ENCODE peak calls at places on chromosomes 11 and 22, in seven cellular contexts. O, D, J, R, V, G and P are unnamed samples. For H3K4me1, the result is how much of the 10 kb centered on the place peaks cover.

GRCh38 chr22:23210428-23211170 is 30.3 kb downstream of the BCR start:
- DNase-seq in O (no peak), D (no peak), J (no peak), R (no peak), V (no peak), G (no peak), P (no peak)

GRCh38 chr11:47788181-47788580 is 21.0 kb upstream of the FNBP4 start:
- DNase-seq in O (no peak), D (no peak), J (no peak), R (no peak), V (no peak), G (no peak), P (no peak)

GRCh38 chr11:18731949-18732821 is 6.2 kb upstream of the IGSF22 start:
- DNase-seq in O (no peak), D (peak), J (peak), R (no peak), V (peak), G (peak), P (peak)

GRCh38 chr11:3616721-3617460 is 24.9 kb downstream of the ART5 start:
- DNase-seq in O (no peak), D (no peak), J (no peak), R (no peak), V (peak), G (no peak), P (no peak)

GRCh38 chr11:25991476-25991875 is 340.5 kb upstream of the ANO3 start:
- DNase-seq in O (no peak), D (no peak), J (no peak), R (no peak), V (no peak), G (no peak), P (no peak)

GRCh38 chr22:48575567-48576332 is 1251.9 kb downstream of the BRD1 start:
- DNase-seq in O (no peak), D (no peak), J (peak), R (peak), V (no peak), G (no peak), P (no peak)

GRCh38 chr11:62430350-62430749 is 11.5 kb downstream of the SCGB1A1 start:
- DNase-seq in O (no peak), D (no peak), J (no peak), R (no peak), V (no peak), G (no peak), P (no peak)

GRCh38 chr11:134385171-134385570 is 26.9 kb downstream of the B3GAT1 start:
- DNase-seq in O (no peak), D (no peak), J (no peak), R (no peak), V (no peak), G (no peak), P (no peak)

GRCh38 chr11:101269990-101270660 is 140.5 kb upstream of the PGR start:
- DNase-seq in O (no peak), D (no peak), J (no peak), R (no peak), V (no peak), G (no peak), P (no peak)

GRCh38 chr22:49044091-49044490 is 783.6 kb downstream of the BRD1 start:
- DNase-seq in O (no peak), D (no peak), J (peak), R (no peak), V (no peak), G (no peak), P (no peak)

GRCh38 chr11:64356498-64357411 is 2.2 kb upstream of the RPS6KA4 start:
- DNase-seq in O (no peak), D (peak), J (peak), R (no peak), V (peak), G (peak), P (peak)

GRCh38 chr22:30444632-30445437 is 19.3 kb downstream of the MTFP1 start:
- DNase-seq in O (peak), D (peak), J (no peak), R (no peak), V (peak), G (peak), P (peak)

GRCh38 chr11:126317681-126318641 is 14.1 kb downstream of the DCPS start:
- DNase-seq in O (no peak), D (no peak), J (peak), R (peak), V (peak), G (peak), P (no peak)

GRCh38 chr11:73058989-73059674 is 83.0 kb downstream of the FCHSD2 start:
- DNase-seq in O (no peak), D (no peak), J (no peak), R (no peak), V (no peak), G (no peak), P (no peak)
- H3K4me1 ChIP-seq in O (under half), D (under half), J (under half), R (under half), V (under half), G (under half), P (under half)

GRCh38 chr11:16989554-16989953 is 24.7 kb downstream of the PLEKHA7 start:
- DNase-seq in O (no peak), D (no peak), J (no peak), R (no peak), V (no peak), G (no peak), P (no peak)
- H3K4me1 ChIP-seq in O (under half), D (under half), J (under half), R (under half), V (under half), G (under half), P (under half)

GRCh38 chr11:116929393-116930090 is 92.1 kb upstream of the APOA1 start:
- DNase-seq in O (no peak), D (no peak), J (no peak), R (no peak), V (peak), G (no peak), P (no peak)

GRCh38 chr11:116932182-116932581 is 94.8 kb upstream of the APOA1 start:
- DNase-seq in O (no peak), D (no peak), J (no peak), R (no peak), V (no peak), G (no peak), P (no peak)

GRCh38 chr11:116930177-116930576 is 92.8 kb upstream of the APOA1 start:
- DNase-seq in O (no peak), D (no peak), J (no peak), R (no peak), V (no peak), G (no peak), P (no peak)

GRCh38 chr11:116930586-116930985 is 93.2 kb upstream of the APOA1 start:
- DNase-seq in O (no peak), D (no peak), J (no peak), R (no peak), V (no peak), G (no peak), P (no peak)

DNA sequence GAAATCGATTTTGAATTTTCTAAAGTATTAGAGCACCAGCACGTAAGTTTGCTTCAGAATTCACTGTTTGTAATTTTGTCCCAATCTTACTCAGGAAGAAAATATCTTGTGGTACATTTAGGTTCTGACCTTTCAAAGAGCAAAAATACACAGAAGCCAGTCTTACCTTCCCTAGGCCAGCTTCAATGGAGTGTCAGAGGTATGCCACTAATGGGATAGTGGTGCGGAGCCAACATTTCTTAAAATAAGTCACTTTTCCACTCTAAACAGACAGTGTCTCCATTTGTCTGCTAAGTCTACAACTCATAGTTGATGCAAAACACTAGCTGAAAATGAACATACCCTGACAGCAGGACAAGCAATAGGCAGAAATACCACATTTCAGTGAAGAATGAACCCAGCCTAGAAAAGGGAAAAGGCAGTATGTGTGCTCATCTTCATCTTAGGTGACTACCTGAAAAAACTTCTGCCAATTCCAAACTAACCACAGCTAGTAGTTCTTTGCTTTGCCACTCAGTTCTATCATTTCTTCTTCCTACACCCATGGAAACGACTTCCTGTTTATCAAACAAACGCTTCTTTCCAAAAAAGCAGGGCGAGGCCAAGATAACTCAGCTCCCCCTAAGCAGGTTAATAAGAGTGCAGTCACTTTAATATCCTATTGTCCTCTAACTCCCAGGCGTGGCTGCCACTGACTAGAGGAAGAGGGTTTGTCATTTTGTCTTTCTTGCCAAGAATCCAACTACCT is 94.0 kb upstream of the APOA1 start:
- DNase-seq in O (no peak), D (no peak), J (no peak), R (no peak), V (no peak), G (no peak), P (no peak)
- H3K4me1 ChIP-seq in O (under half), D (under half), J (under half), R (under half), V (under half), G (under half), P (under half)

GRCh38 chr22:46116491-46116958 is 33.8 kb upstream of the PPARA start:
- DNase-seq in O (peak), D (peak), J (peak), R (peak), V (peak), G (peak), P (peak)
- H3K4me1 ChIP-seq in O (under half), D (under half), J (under half), R (under half), V (half or more), G (under half), P (under half)